ENCODE peak calls at places on chromosome 19, in five cellular contexts. One of them, this sample, is unnamed.

GRCh38 chr19:30334841-30335240 is 37.3 kb upstream of the ZNF536 start:
- DNase-seq in K562: no peak
- DNase-seq in GM12891: no peak
- DNase-seq in H1: no peak
- DNase-seq in SK-N-SH: no peak
- DNase-seq in this sample: no peak

GRCh38 chr19:371501-372160 is 27.0 kb upstream of the MIER2 start:
- DNase-seq in GM12891: no peak
- DNase-seq in K562: no peak
- DNase-seq in SK-N-SH: peak
- DNase-seq in H1: no peak
- DNase-seq in this sample: no peak

GRCh38 chr19:43759515-43759914 is 4.8 kb upstream of the SMG9 start:
- DNase-seq in K562: peak
- DNase-seq in SK-N-SH: no peak
- DNase-seq in GM12891: no peak
- DNase-seq in H1: no peak
- DNase-seq in this sample: no peak

GRCh38 chr19:46080561-46080960 is 39.8 kb upstream of the IGFL4 start:
- DNase-seq in H1: no peak
- DNase-seq in GM12891: no peak
- DNase-seq in SK-N-SH: no peak
- DNase-seq in K562: no peak
- DNase-seq in this sample: no peak

GRCh38 chr19:897442-898039 is 4.3 kb downstream of the RNU6-9 start:
- DNase-seq in H1: peak
- DNase-seq in K562: no peak
- DNase-seq in SK-N-SH: peak
- DNase-seq in GM12891: no peak
- DNase-seq in this sample: no peak

GRCh38 chr19:45152504-45153338 is 8.1 kb downstream of the NKPD1 start:
- DNase-seq in SK-N-SH: peak
- DNase-seq in GM12891: peak
- DNase-seq in K562: no peak
- DNase-seq in H1: peak
- DNase-seq in this sample: peak

GRCh38 chr19:18645035-18645511 is 8.2 kb downstream of the KLHL26 start:
- DNase-seq in SK-N-SH: no peak
- DNase-seq in GM12891: no peak
- DNase-seq in K562: no peak
- DNase-seq in H1: no peak
- DNase-seq in this sample: no peak

GRCh38 chr19:4976412-4977298 is 7.7 kb downstream of the KDM4B start:
- DNase-seq in K562: peak
- DNase-seq in GM12891: no peak
- DNase-seq in SK-N-SH: peak
- DNase-seq in H1: peak
- DNase-seq in this sample: no peak

GRCh38 chr19:32708457-32708856 is 11.1 kb upstream of the TDRD12 start:
- DNase-seq in H1: no peak
- DNase-seq in SK-N-SH: no peak
- DNase-seq in K562: no peak
- DNase-seq in GM12891: no peak
- DNase-seq in this sample: no peak

GRCh38 chr19:44356383-44357111 is at the start of gene ZNF112:
- DNase-seq in K562: peak
- DNase-seq in SK-N-SH: peak
- DNase-seq in H1: peak
- DNase-seq in GM12891: peak
- DNase-seq in this sample: no peak

GRCh38 chr19:7647156-7647555 is 10.2 kb downstream of the STXBP2 start:
- DNase-seq in H1: no peak
- DNase-seq in SK-N-SH: peak
- DNase-seq in K562: no peak
- DNase-seq in GM12891: no peak
- DNase-seq in this sample: no peak

GRCh38 chr19:47435196-47435595 is 15.9 kb upstream of the MEIS3 start:
- DNase-seq in H1: no peak
- DNase-seq in SK-N-SH: no peak
- DNase-seq in GM12891: no peak
- DNase-seq in K562: no peak
- DNase-seq in this sample: no peak

GRCh38 chr19:39174558-39175544 is 21.9 kb upstream of the NCCRP1 start:
- DNase-seq in SK-N-SH: no peak
- DNase-seq in GM12891: no peak
- DNase-seq in H1: no peak
- DNase-seq in K562: no peak
- DNase-seq in this sample: no peak

GRCh38 chr19:36526581-36526980 is 1.5 kb downstream of the ZNF260 start:
- DNase-seq in K562: no peak
- DNase-seq in GM12891: no peak
- DNase-seq in SK-N-SH: no peak
- DNase-seq in H1: no peak
- DNase-seq in this sample: no peak

GRCh38 chr19:5128932-5129389 is 160.0 kb downstream of the KDM4B start:
- DNase-seq in SK-N-SH: no peak
- DNase-seq in K562: peak
- DNase-seq in H1: no peak
- DNase-seq in GM12891: no peak
- DNase-seq in this sample: no peak

GRCh38 chr19:23999821-24000610 is 85.3 kb downstream of the ZNF726 start:
- DNase-seq in H1: no peak
- DNase-seq in K562: no peak
- DNase-seq in SK-N-SH: no peak
- DNase-seq in GM12891: no peak
- DNase-seq in this sample: no peak

DNA sequence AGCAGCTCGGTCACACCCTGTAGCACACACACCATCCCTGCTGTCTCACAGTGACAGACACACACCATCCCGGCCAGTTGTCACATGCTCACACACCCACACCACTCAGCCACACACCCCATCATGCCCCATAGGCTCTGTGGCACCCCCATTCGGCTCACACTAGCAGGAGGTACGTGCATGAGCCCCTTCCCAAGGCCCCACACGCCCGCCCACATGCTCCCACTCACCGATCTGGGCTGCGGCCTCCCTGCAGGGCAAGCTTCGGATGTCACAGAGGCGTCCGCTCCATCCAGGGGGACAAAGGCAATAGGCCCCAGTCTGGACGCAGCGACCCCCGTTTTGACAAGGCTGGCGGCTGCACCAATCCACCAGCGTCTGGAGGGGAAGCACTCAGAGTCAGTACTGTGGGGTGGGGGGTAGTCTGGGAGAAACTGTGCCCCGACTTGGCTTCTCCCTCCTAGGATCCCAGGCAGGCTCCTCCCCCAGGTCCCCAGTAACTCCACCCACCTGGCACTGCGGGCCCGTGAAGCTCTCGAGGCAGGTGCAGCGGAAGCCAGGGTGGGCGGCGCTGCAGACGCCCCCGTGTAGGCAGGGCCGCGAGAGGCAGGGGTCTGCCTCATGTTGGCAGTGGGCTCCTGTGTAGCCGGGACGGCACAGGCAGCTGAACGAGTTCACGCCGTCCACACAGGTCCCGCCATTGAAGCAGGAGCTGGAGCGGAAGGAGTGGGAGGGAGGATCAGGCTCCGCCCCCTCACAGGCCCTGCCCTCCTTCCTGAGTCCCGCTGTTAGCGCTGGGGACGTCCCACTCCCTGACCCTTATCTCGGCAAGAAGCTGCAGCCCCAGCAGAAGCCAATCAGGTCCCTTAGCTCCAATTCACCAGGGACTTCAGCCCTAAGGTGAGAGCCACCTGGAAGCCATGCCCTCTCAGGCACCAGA is 20.1 kb downstream of the NOTCH3 start:
- DNase-seq in SK-N-SH: no peak
- DNase-seq in K562: peak
- DNase-seq in H1: peak
- DNase-seq in GM12891: no peak
- DNase-seq in this sample: no peak
- TF ChIP-seq TAF1 in SK-N-SH: no peak
- TF ChIP-seq TAF1 in K562: no peak
- TF ChIP-seq TAF1 in H1: no peak
- TF ChIP-seq TAF1 in GM12891: no peak
- TF ChIP-seq TAF1 in this sample: no peak

DNA sequence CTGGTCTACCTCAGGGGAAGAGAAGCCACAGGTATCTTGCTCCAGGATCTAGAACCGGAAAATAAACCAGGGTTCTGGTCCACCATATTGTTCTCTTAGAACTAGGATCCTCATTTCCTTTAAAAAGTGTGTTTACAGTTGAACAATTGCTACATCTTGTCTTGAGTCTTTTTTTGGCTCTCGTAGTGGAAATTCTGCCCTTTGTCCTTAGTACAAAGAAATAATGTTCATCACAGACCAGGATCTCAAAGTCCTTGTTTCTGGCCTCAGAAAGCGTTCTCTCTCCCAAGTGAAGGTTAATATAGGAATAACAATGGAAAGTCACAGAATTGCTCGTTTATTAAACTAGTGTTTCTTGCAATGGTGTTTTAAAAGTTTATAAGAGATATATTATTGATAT is 20.8 kb downstream of the KLF2 start:
- DNase-seq in GM12891: no peak
- DNase-seq in H1: no peak
- DNase-seq in K562: no peak
- DNase-seq in SK-N-SH: no peak
- DNase-seq in this sample: no peak
- TF ChIP-seq POLR2AphosphoS5 in GM12891: no peak
- TF ChIP-seq POLR2AphosphoS5 in H1: no peak
- TF ChIP-seq POLR2AphosphoS5 in K562: no peak
- TF ChIP-seq POLR2AphosphoS5 in SK-N-SH: no peak
- TF ChIP-seq POLR2AphosphoS5 in this sample: no peak

GRCh38 chr19:29003641-29004409 is 209.1 kb downstream of the UQCRFS1 start:
- DNase-seq in K562: no peak
- DNase-seq in GM12891: no peak
- DNase-seq in H1: no peak
- DNase-seq in SK-N-SH: no peak
- DNase-seq in this sample: no peak
- TF ChIP-seq TAF1 in K562: no peak
- TF ChIP-seq TAF1 in GM12891: no peak
- TF ChIP-seq TAF1 in H1: no peak
- TF ChIP-seq TAF1 in SK-N-SH: no peak
- TF ChIP-seq TAF1 in this sample: no peak

GRCh38 chr19:10113592-10113963 is 2.1 kb downstream of the P2RY11 start:
- DNase-seq in H1: peak
- DNase-seq in SK-N-SH: peak
- DNase-seq in K562: peak
- DNase-seq in GM12891: no peak
- DNase-seq in this sample: no peak
- TF ChIP-seq POLR2AphosphoS5 in H1: peak
- TF ChIP-seq POLR2AphosphoS5 in SK-N-SH: no peak
- TF ChIP-seq POLR2AphosphoS5 in K562: peak
- TF ChIP-seq POLR2AphosphoS5 in GM12891: peak
- TF ChIP-seq POLR2AphosphoS5 in this sample: peak

GRCh38 chr19:42140125-42140754 is 8.0 kb upstream of the POU2F2 start:
- DNase-seq in H1: peak
- DNase-seq in SK-N-SH: no peak
- DNase-seq in K562: peak
- DNase-seq in GM12891: no peak
- DNase-seq in this sample: no peak
- TF ChIP-seq TAF1 in H1: no peak
- TF ChIP-seq TAF1 in SK-N-SH: no peak
- TF ChIP-seq TAF1 in K562: no peak
- TF ChIP-seq TAF1 in GM12891: no peak
- TF ChIP-seq TAF1 in this sample: no peak

GRCh38 chr19:49766007-49766937 is 529 bp upstream of the AP2A1 start:
- DNase-seq in K562: peak
- DNase-seq in H1: peak
- DNase-seq in GM12891: peak
- DNase-seq in SK-N-SH: peak
- DNase-seq in this sample: peak
- TF ChIP-seq POLR2AphosphoS5 in K562: peak
- TF ChIP-seq POLR2AphosphoS5 in H1: peak
- TF ChIP-seq POLR2AphosphoS5 in GM12891: peak
- TF ChIP-seq POLR2AphosphoS5 in SK-N-SH: peak
- TF ChIP-seq POLR2AphosphoS5 in this sample: peak

DNA sequence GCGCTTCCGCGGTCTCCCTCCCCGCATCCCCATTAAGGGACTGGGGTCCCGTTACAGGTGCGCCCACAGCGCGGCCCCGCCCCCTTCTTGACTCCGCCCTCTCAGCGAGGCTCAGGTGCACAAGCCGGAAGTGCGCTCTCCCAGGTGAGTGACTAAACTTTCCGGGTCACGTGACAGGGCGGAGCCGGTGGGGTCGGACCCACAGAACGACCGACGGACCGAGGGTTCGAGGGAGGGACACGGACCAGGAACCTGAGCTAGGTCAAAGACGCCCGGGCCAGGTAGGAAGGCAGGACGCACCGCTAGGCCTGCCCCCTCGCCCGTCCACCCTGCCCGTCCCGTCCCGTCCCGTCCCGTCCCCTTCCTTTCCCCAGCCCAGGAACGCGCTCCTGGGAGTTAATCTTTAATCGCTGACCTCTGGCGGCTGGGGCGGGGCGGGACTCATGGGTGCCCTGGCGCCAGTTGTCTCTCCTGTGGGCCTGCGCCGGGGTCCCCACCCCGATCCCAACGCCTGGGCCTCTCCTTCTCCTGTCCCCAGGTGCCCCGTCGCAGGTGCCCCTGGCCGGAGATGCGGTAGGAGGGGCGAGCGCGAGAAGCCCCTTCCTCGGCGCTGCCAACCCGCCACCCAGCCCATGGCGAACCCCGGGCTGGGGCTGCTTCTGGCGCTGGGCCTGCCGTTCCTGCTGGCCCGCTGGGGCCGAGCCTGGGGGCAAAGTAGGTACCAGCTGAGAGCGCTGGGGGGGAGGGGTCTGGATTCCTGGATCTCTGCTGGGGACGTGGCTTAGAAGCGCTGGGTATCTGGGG is at the start of gene CRB3:
- DNase-seq in GM12891: no peak
- DNase-seq in H1: peak
- DNase-seq in K562: no peak
- DNase-seq in SK-N-SH: no peak
- DNase-seq in this sample: no peak
- TF ChIP-seq TAF1 in GM12891: no peak
- TF ChIP-seq TAF1 in H1: peak
- TF ChIP-seq TAF1 in K562: no peak
- TF ChIP-seq TAF1 in SK-N-SH: no peak
- TF ChIP-seq TAF1 in this sample: no peak

GRCh38 chr19:3721131-3721899 is 13.1 kb downstream of the TJP3 start:
- DNase-seq in GM12891: peak
- DNase-seq in SK-N-SH: peak
- DNase-seq in H1: peak
- DNase-seq in K562: peak
- DNase-seq in this sample: peak

GRCh38 chr19:3723110-3723488 is 14.9 kb downstream of the TJP3 start:
- DNase-seq in SK-N-SH: no peak
- DNase-seq in H1: no peak
- DNase-seq in GM12891: no peak
- DNase-seq in K562: no peak
- DNase-seq in this sample: no peak

GRCh38 chr19:3723883-3724282 is 15.7 kb downstream of the TJP3 start:
- DNase-seq in K562: no peak
- DNase-seq in GM12891: no peak
- DNase-seq in SK-N-SH: no peak
- DNase-seq in H1: no peak
- DNase-seq in this sample: no peak

GRCh38 chr19:3721900-3722442 is 13.8 kb downstream of the TJP3 start:
- DNase-seq in K562: no peak
- DNase-seq in GM12891: no peak
- DNase-seq in SK-N-SH: no peak
- DNase-seq in H1: no peak
- DNase-seq in this sample: no peak

GRCh38 chr19:3722443-3723109 is 14.4 kb downstream of the TJP3 start:
- DNase-seq in K562: no peak
- DNase-seq in H1: peak
- DNase-seq in SK-N-SH: peak
- DNase-seq in GM12891: no peak
- DNase-seq in this sample: no peak
- TF ChIP-seq POLR2AphosphoS5 in K562: no peak
- TF ChIP-seq POLR2AphosphoS5 in H1: no peak
- TF ChIP-seq POLR2AphosphoS5 in SK-N-SH: no peak
- TF ChIP-seq POLR2AphosphoS5 in GM12891: no peak
- TF ChIP-seq POLR2AphosphoS5 in this sample: no peak

GRCh38 chr19:16376649-16377048 is 52.0 kb downstream of the KLF2 start:
- DNase-seq in K562: peak
- DNase-seq in GM12891: no peak
- DNase-seq in H1: peak
- DNase-seq in SK-N-SH: peak
- DNase-seq in this sample: no peak
- TF ChIP-seq TAF1 in K562: no peak
- TF ChIP-seq TAF1 in GM12891: no peak
- TF ChIP-seq TAF1 in H1: no peak
- TF ChIP-seq TAF1 in SK-N-SH: no peak
- TF ChIP-seq TAF1 in this sample: no peak